ENCODE peak calls at places on chromosomes 12 and 14, in eight cellular contexts. T is sigmoid colon, I is ovary, F is lower leg skin, C is heart left ventricle, A is H1, Y is uterus, X is body of pancreas. R is an unnamed sample.

GRCh38 chr14:95174184-95174804 is 17.0 kb upstream of the DICER1 start:
- DNase-seq in I (no peak), F (no peak), X (no peak), T (no peak), A (no peak), C (no peak), Y (no peak), R (no peak)

GRCh38 chr14:105047283-105048016 is 17.8 kb downstream of the GPR132 start:
- DNase-seq in Y (no peak), F (no peak), X (no peak), A (no peak), T (peak), I (no peak), C (no peak), R (no peak)

GRCh38 chr12:58117667-58118066 is 176.3 kb downstream of the ATP23 start:
- DNase-seq in A (no peak), Y (no peak), T (no peak), C (no peak), X (no peak), F (no peak), I (no peak), R (no peak)

GRCh38 chr14:96268426-96269358 is 12.7 kb downstream of the BDKRB1 start:
- DNase-seq in F (peak), C (no peak), T (peak), A (no peak), X (peak), I (no peak), Y (peak), R (peak)

GRCh38 chr14:60485600-60486251 is at the start of gene C14orf39:
- DNase-seq in C (no peak), F (no peak), T (no peak), X (no peak), A (no peak), I (no peak), Y (no peak), R (peak)

GRCh38 chr12:46650688-46651087 is 175.1 kb downstream of the SLC38A4 start:
- DNase-seq in A (no peak), C (no peak), F (no peak), T (no peak), X (no peak), Y (no peak), I (no peak), R (no peak)

GRCh38 chr12:126021675-126022074 is 956.4 kb downstream of the AACS start:
- DNase-seq in Y (no peak), X (no peak), C (no peak), I (no peak), A (no peak), T (no peak), F (no peak), R (no peak)

GRCh38 chr14:100898465-100898864 is 5.1 kb downstream of the RTL1 start:
- DNase-seq in C (no peak), A (no peak), X (no peak), Y (no peak), F (peak), T (peak), I (no peak), R (no peak)

DNA sequence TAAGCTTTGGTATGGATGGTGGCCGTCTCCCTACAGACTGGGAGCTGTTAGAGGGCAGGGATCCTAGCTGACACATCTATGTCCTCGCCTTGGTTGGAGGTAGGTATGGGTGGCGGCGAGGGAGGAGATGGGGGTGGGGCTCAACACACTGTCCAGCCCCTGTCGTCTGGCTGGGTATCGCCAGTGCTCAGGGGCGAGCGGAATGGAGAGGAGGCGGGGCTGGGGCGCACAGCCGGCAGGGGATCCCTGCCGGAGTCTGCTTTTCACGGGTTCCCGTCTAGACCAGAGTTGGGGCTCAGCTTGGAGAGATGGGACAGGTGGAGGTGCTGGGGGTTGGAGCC is 16.1 kb downstream of the TAMALIN start:
- DNase-seq in A (no peak), C (no peak), Y (peak), F (no peak), X (no peak), T (peak), I (peak), R (no peak)
- H3K4me3 ChIP-seq in A (peak), C (peak), Y (peak), F (peak), X (peak), T (peak), I (peak), R (no peak)

GRCh38 chr12:133080619-133081407 is at the start of gene ZNF140:
- DNase-seq in A (peak), F (peak), Y (peak), T (peak), I (peak), C (peak), X (peak), R (peak)
- TF ChIP-seq POLR2A in A (no peak), F (no peak), Y (peak), T (peak), I (peak), C (peak), X (peak), R (peak)

GRCh38 chr14:37198273-37198598 is 499 bp downstream of the MIPOL1 start:
- DNase-seq in X (no peak), I (no peak), T (no peak), C (no peak), Y (no peak), F (no peak), A (no peak), R (no peak)
- H3K4me3 ChIP-seq in X (peak), I (peak), T (peak), C (peak), Y (peak), F (peak), A (peak), R (no peak)

GRCh38 chr14:34496679-34497513 is 34.9 kb upstream of the SPTSSA start:
- DNase-seq in X (peak), I (peak), F (peak), Y (peak), A (peak), C (peak), T (peak), R (peak)
- TF ChIP-seq POLR2A in X (no peak), I (peak), F (no peak), Y (no peak), A (no peak), C (no peak), T (peak), R (no peak)

GRCh38 chr12:124909831-124910560 is 4.5 kb downstream of the UBC start:
- DNase-seq in A (no peak), X (no peak), I (no peak), F (no peak), Y (no peak), C (no peak), T (no peak), R (peak)
- H3K4me3 ChIP-seq in A (no peak), X (no peak), I (no peak), F (no peak), Y (no peak), C (peak), T (peak), R (no peak)

GRCh38 chr14:51239813-51240803 is at the start of gene TMX1:
- DNase-seq in F (peak), Y (peak), T (peak), A (peak), X (peak), C (peak), I (peak), R (peak)
- TF ChIP-seq POLR2A in F (no peak), Y (peak), T (peak), A (peak), X (peak), C (peak), I (peak), R (peak)